ENCODE peak calls at places on chromosomes 4 and X, in nine cellular contexts. M is CD8-positive, alpha-beta T cell; J is nephron progenitor cell; L is astrocyte of the spinal cord; D is BJ; Y is sigmoid colon; R is esophagus squamous epithelium; X is uterus; C is adrenal gland. F is an unnamed sample.

GRCh38 chr4:38768968-38769394 is 13.8 kb downstream of the TLR10 start:
- DNase-seq in M (no peak), J (no peak), L (peak), D (no peak), Y (no peak), R (no peak), X (no peak), C (no peak), F (no peak)

GRCh38 chrX:39767446-39767845 is 330.3 kb downstream of the BCOR start:
- DNase-seq in M (no peak), J (no peak), L (peak), D (no peak), Y (no peak), R (no peak), X (no peak), C (no peak), F (no peak)

GRCh38 chr4:165631208-165631894 is 241.7 kb upstream of the TLL1 start:
- DNase-seq in M (no peak), J (no peak), L (no peak), D (no peak), Y (no peak), R (no peak), X (no peak), C (no peak), F (no peak)

GRCh38 chr4:6720202-6720699 is 4.3 kb downstream of the BLOC1S4 start:
- DNase-seq in M (peak), J (peak), L (peak), D (no peak), Y (peak), R (no peak), X (peak), C (peak), F (peak)

GRCh38 chr4:38576767-38577166 is 87.2 kb upstream of the KLF3 start:
- DNase-seq in M (no peak), J (no peak), L (no peak), D (no peak), Y (no peak), R (no peak), X (no peak), C (no peak), F (no peak)

GRCh38 chr4:37305984-37306383 is 61.4 kb downstream of the NWD2 start:
- DNase-seq in M (no peak), J (no peak), L (no peak), D (no peak), Y (no peak), R (no peak), X (no peak), C (no peak), F (no peak)

GRCh38 chr4:144578681-144579080 is 67.3 kb upstream of the HHIP start:
- DNase-seq in M (no peak), J (no peak), L (peak), D (no peak), Y (no peak), R (no peak), X (no peak), C (no peak), F (no peak)

GRCh38 chrX:12441376-12442128 is 303.3 kb downstream of the FRMPD4 start:
- DNase-seq in M (no peak), J (no peak), L (peak), D (peak), Y (no peak), R (no peak), X (no peak), C (no peak), F (no peak)

GRCh38 chr4:41204400-41204978 is 9.9 kb downstream of the APBB2 start:
- DNase-seq in M (no peak), J (no peak), L (peak), D (no peak), Y (no peak), R (no peak), X (peak), C (peak), F (no peak)

GRCh38 chr4:159142254-159142653 is 39.4 kb downstream of the RAPGEF2 start:
- DNase-seq in M (no peak), J (no peak), L (peak), D (no peak), Y (no peak), R (no peak), X (no peak), C (no peak), F (no peak)

GRCh38 chr4:20520901-20521300 is 179.4 kb upstream of the PACRGL start:
- DNase-seq in M (no peak), J (no peak), L (peak), D (no peak), Y (no peak), R (no peak), X (no peak), C (no peak), F (no peak)

GRCh38 chr4:25236971-25237370 is 3.1 kb downstream of the PI4K2B start:
- DNase-seq in M (no peak), J (no peak), L (no peak), D (no peak), Y (no peak), R (no peak), X (no peak), C (no peak), F (no peak)

GRCh38 chr4:34850426-34850825 is 1393.9 kb downstream of the ARAP2 start:
- DNase-seq in M (no peak), J (no peak), L (no peak), D (no peak), Y (no peak), R (no peak), X (no peak), C (no peak), F (no peak)

GRCh38 chrX:46152756-46153155 is 392.5 kb downstream of the ZNF674 start:
- DNase-seq in M (no peak), J (no peak), L (no peak), D (no peak), Y (no peak), R (no peak), X (no peak), C (no peak), F (no peak)

GRCh38 chr4:151917145-151917775 is 156.5 kb upstream of the GATB start:
- DNase-seq in M (no peak), J (no peak), L (peak), D (no peak), Y (no peak), R (no peak), X (no peak), C (no peak), F (peak)

GRCh38 chrX:148659481-148659880 is 159.1 kb downstream of the AFF2 start:
- DNase-seq in M (no peak), J (no peak), L (peak), D (no peak), Y (no peak), R (no peak), X (no peak), C (no peak), F (no peak)

GRCh38 chr4:10809905-10810304 is 125.3 kb upstream of the CLNK start:
- DNase-seq in M (no peak), J (no peak), L (peak), D (no peak), Y (no peak), R (no peak), X (no peak), C (no peak), F (no peak)

GRCh38 chrX:153637121-153638040 is 9.6 kb upstream of the DUSP9 start:
- DNase-seq in M (no peak), J (no peak), L (no peak), D (no peak), Y (no peak), R (no peak), X (no peak), C (peak), F (no peak)

GRCh38 chrX:14776901-14777300 is 96.0 kb downstream of the FANCB start:
- DNase-seq in M (no peak), J (no peak), L (peak), D (no peak), Y (no peak), R (no peak), X (no peak), C (no peak), F (no peak)

GRCh38 chrX:101191217-101191750 is 28.3 kb upstream of the DRP2 start:
- DNase-seq in M (no peak), J (peak), L (no peak), D (no peak), Y (no peak), R (no peak), X (peak), C (peak), F (peak)

GRCh38 chr4:157217708-157218107 is 2.8 kb upstream of the GRIA2 start:
- DNase-seq in M (no peak), J (no peak), L (peak), D (no peak), Y (no peak), R (no peak), X (no peak), C (no peak), F (peak)

GRCh38 chr4:104728380-104729122 is 233.9 kb upstream of the CXXC4 start:
- DNase-seq in M (no peak), J (no peak), L (peak), D (no peak), Y (no peak), R (no peak), X (no peak), C (peak), F (no peak)

GRCh38 chrX:153551135-153551534 is 33.7 kb downstream of the ATP2B3 start:
- DNase-seq in M (no peak), J (no peak), L (no peak), D (peak), Y (no peak), R (no peak), X (no peak), C (no peak), F (no peak)

GRCh38 chr4:169345207-169345788 is 74.5 kb upstream of the SH3RF1 start:
- DNase-seq in M (no peak), J (no peak), L (peak), D (no peak), Y (no peak), R (no peak), X (no peak), C (no peak), F (no peak)

GRCh38 chrX:38172596-38172995 is 48.1 kb downstream of the SRPX start:
- DNase-seq in M (no peak), J (no peak), L (no peak), D (no peak), Y (no peak), R (no peak), X (no peak), C (no peak), F (no peak)

GRCh38 chr4:25367004-25367621 is 9.9 kb upstream of the ANAPC4 start:
- DNase-seq in M (no peak), J (no peak), L (peak), D (no peak), Y (no peak), R (no peak), X (no peak), C (no peak), F (peak)

GRCh38 chrX:150569155-150569477 is 695 bp downstream of the MTM1 start:
- DNase-seq in M (peak), J (no peak), L (peak), D (no peak), Y (no peak), R (no peak), X (no peak), C (peak), F (no peak)

GRCh38 chr4:114132830-114133229 is 153.4 kb upstream of the ARSJ start:
- DNase-seq in M (no peak), J (no peak), L (no peak), D (no peak), Y (no peak), R (no peak), X (no peak), C (no peak), F (peak)

GRCh38 chrX:119784747-119785446 is 6.5 kb downstream of the RPL39 start:
- DNase-seq in M (peak), J (peak), L (no peak), D (no peak), Y (no peak), R (no peak), X (no peak), C (no peak), F (peak)

GRCh38 chr4:184950926-184951325 is 67.4 kb upstream of the HELT start:
- DNase-seq in M (no peak), J (no peak), L (no peak), D (no peak), Y (no peak), R (no peak), X (no peak), C (no peak), F (no peak)

GRCh38 chrX:149631293-149632165 is at the start of gene TMEM185A:
- DNase-seq in M (peak), J (peak), L (peak), D (no peak), Y (peak), R (no peak), X (peak), C (peak), F (peak)

GRCh38 chrX:124098089-124098488 is 136.6 kb downstream of the STAG2 start:
- DNase-seq in M (no peak), J (no peak), L (peak), D (no peak), Y (no peak), R (no peak), X (no peak), C (no peak), F (peak)

GRCh38 chr4:174713181-174713580 is 115.9 kb downstream of the GLRA3 start:
- DNase-seq in M (no peak), J (no peak), L (no peak), D (no peak), Y (no peak), R (no peak), X (no peak), C (no peak), F (peak)

GRCh38 chrX:122880952-122881351 is 303.1 kb upstream of the GRIA3 start:
- DNase-seq in M (no peak), J (no peak), L (no peak), D (no peak), Y (no peak), R (no peak), X (no peak), C (no peak), F (no peak)

GRCh38 chr4:59484948-59485347 is 1715.2 kb upstream of the ADGRL3 start:
- DNase-seq in M (no peak), J (no peak), L (no peak), D (no peak), Y (no peak), R (no peak), X (no peak), C (no peak), F (no peak)

GRCh38 chrX:97039363-97040029 is 155.8 kb downstream of the RPA4 start:
- DNase-seq in M (no peak), J (no peak), L (peak), D (no peak), Y (peak), R (no peak), X (no peak), C (peak), F (no peak)

GRCh38 chr4:79334783-79335182 is 8.9 kb upstream of the NAA11 start:
- DNase-seq in M (no peak), J (no peak), L (no peak), D (no peak), Y (no peak), R (no peak), X (no peak), C (no peak), F (no peak)

GRCh38 chr4:18390655-18391369 is 369.3 kb upstream of the LCORL start:
- DNase-seq in M (no peak), J (no peak), L (peak), D (no peak), Y (no peak), R (no peak), X (no peak), C (no peak), F (no peak)

GRCh38 chr4:29805245-29805644 is 914.9 kb upstream of the PCDH7 start:
- DNase-seq in M (no peak), J (no peak), L (no peak), D (no peak), Y (no peak), R (no peak), X (no peak), C (no peak), F (peak)
- TF ChIP-seq CTCF in M (no peak), J (no peak), L (no peak), D (no peak), Y (no peak), R (no peak), X (no peak), C (no peak), F (peak)

DNA sequence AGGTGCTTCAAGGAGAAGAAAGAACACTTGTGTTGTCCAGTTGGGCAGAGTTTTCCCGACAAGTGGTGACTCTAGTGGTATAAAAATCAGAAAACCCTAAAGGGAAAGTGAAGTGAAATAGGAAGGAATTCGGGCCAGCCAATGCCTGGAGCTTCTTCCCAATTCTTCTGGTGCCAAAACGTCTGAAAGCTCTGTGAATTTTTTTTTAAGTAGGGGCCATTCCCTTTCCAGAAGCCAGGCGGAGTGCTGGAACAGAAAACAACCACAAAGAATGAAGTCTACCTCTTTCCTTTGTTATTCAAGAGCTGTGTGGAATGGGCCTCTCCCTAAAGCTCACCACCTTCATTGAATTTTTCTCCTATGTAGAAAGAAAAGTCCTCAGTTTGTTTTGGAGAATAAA is 43.1 kb upstream of the PPARGC1A start:
- DNase-seq in M (no peak), J (no peak), L (peak), D (no peak), Y (no peak), R (no peak), X (no peak), C (no peak), F (peak)
- TF ChIP-seq CTCF in M (no peak), J (no peak), L (peak), D (peak), Y (no peak), R (no peak), X (no peak), C (no peak), F (peak)

DNA sequence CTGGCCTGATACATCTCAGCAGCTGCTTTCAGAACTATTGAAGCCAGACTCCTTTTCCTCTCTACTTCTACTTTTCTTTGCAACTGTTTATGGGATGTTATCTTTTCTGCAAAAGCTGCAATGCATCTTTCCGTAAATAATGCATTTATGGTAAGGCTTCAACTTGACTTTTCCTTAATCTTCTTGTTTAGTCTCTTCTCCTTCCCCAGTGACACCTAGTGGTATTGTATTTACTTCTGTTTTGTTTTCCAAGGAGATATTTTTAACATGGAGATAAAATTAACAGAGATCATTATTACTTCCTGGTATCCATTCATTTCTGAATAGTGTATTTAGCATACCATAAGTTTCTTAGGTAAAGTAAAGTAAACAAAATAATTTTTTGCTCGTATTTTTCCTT is 1548.8 kb downstream of the PCDH7 start:
- DNase-seq in M (no peak), J (no peak), L (peak), D (no peak), Y (no peak), R (no peak), X (no peak), C (no peak), F (no peak)
- TF ChIP-seq CTCF in M (no peak), J (no peak), L (peak), D (no peak), Y (no peak), R (no peak), X (no peak), C (no peak), F (no peak)

GRCh38 chrX:54808109-54808604 is 612 bp downstream of the MAGED2 start:
- DNase-seq in M (peak), J (peak), L (no peak), D (no peak), Y (peak), R (no peak), X (peak), C (peak), F (peak)
- TF ChIP-seq CTCF in M (no peak), J (no peak), L (no peak), D (no peak), Y (no peak), R (no peak), X (no peak), C (no peak), F (no peak)